ENCODE peak calls at places on chromosomes 7 and 10, in nine cellular contexts. One of them, this sample, is unnamed.

GRCh38 chr7:34019431-34019830 is 114.1 kb downstream of the BMPER start:
- DNase-seq in cerebellum: no peak
- DNase-seq in memory B cell: no peak
- DNase-seq in NCI-H1694 treated with DMSO at 0.1 percent for 48 hours: no peak
- DNase-seq in germinal center: no peak
- DNase-seq in DMS79 treated with DMSO at 0.1 percent for 48 hours: peak
- DNase-seq in T-helper 2 cell: no peak
- DNase-seq in T-helper 9 cell: no peak
- DNase-seq in stomach: no peak
- DNase-seq in this sample: no peak

GRCh38 chr7:137704723-137705122 is 142.1 kb downstream of the DGKI start:
- DNase-seq in cerebellum: no peak
- DNase-seq in memory B cell: no peak
- DNase-seq in NCI-H1694 treated with DMSO at 0.1 percent for 48 hours: no peak
- DNase-seq in germinal center: no peak
- DNase-seq in DMS79 treated with DMSO at 0.1 percent for 48 hours: no peak
- DNase-seq in T-helper 2 cell: no peak
- DNase-seq in T-helper 9 cell: no peak
- DNase-seq in stomach: no peak
- DNase-seq in this sample: no peak

GRCh38 chr10:71244638-71245419 is 32.5 kb downstream of the UNC5B start:
- DNase-seq in cerebellum: no peak
- DNase-seq in memory B cell: no peak
- DNase-seq in NCI-H1694 treated with DMSO at 0.1 percent for 48 hours: no peak
- DNase-seq in germinal center: no peak
- DNase-seq in DMS79 treated with DMSO at 0.1 percent for 48 hours: no peak
- DNase-seq in T-helper 2 cell: no peak
- DNase-seq in T-helper 9 cell: no peak
- DNase-seq in stomach: peak
- DNase-seq in this sample: no peak

GRCh38 chr10:79904671-79905321 is 44.1 kb downstream of the SFTPD start:
- DNase-seq in cerebellum: no peak
- DNase-seq in memory B cell: peak
- DNase-seq in NCI-H1694 treated with DMSO at 0.1 percent for 48 hours: peak
- DNase-seq in germinal center: no peak
- DNase-seq in DMS79 treated with DMSO at 0.1 percent for 48 hours: peak
- DNase-seq in T-helper 2 cell: peak
- DNase-seq in T-helper 9 cell: peak
- DNase-seq in stomach: peak
- DNase-seq in this sample: peak

GRCh38 chr10:119269737-119270136 is 62.4 kb downstream of the GRK5 start:
- DNase-seq in cerebellum: no peak
- DNase-seq in memory B cell: no peak
- DNase-seq in NCI-H1694 treated with DMSO at 0.1 percent for 48 hours: no peak
- DNase-seq in germinal center: no peak
- DNase-seq in DMS79 treated with DMSO at 0.1 percent for 48 hours: no peak
- DNase-seq in T-helper 2 cell: no peak
- DNase-seq in T-helper 9 cell: no peak
- DNase-seq in stomach: no peak
- DNase-seq in this sample: no peak

GRCh38 chr10:73043766-73044377 is 52.8 kb downstream of the P4HA1 start:
- DNase-seq in cerebellum: no peak
- DNase-seq in memory B cell: no peak
- DNase-seq in NCI-H1694 treated with DMSO at 0.1 percent for 48 hours: no peak
- DNase-seq in germinal center: no peak
- DNase-seq in DMS79 treated with DMSO at 0.1 percent for 48 hours: no peak
- DNase-seq in T-helper 2 cell: no peak
- DNase-seq in T-helper 9 cell: no peak
- DNase-seq in stomach: no peak
- DNase-seq in this sample: no peak

GRCh38 chr10:71998119-71998839 is 34.1 kb downstream of the CHST3 start:
- DNase-seq in cerebellum: peak
- DNase-seq in memory B cell: no peak
- DNase-seq in NCI-H1694 treated with DMSO at 0.1 percent for 48 hours: no peak
- DNase-seq in germinal center: no peak
- DNase-seq in DMS79 treated with DMSO at 0.1 percent for 48 hours: no peak
- DNase-seq in T-helper 2 cell: no peak
- DNase-seq in T-helper 9 cell: no peak
- DNase-seq in stomach: peak
- DNase-seq in this sample: peak

GRCh38 chr10:90587081-90587491 is 270.8 kb downstream of the HTR7 start:
- DNase-seq in cerebellum: no peak
- DNase-seq in memory B cell: no peak
- DNase-seq in NCI-H1694 treated with DMSO at 0.1 percent for 48 hours: no peak
- DNase-seq in germinal center: no peak
- DNase-seq in DMS79 treated with DMSO at 0.1 percent for 48 hours: no peak
- DNase-seq in T-helper 2 cell: no peak
- DNase-seq in T-helper 9 cell: no peak
- DNase-seq in stomach: no peak
- DNase-seq in this sample: no peak

GRCh38 chr10:30979956-30980355 is 51.7 kb downstream of the ZNF438 start:
- DNase-seq in cerebellum: no peak
- DNase-seq in memory B cell: no peak
- DNase-seq in NCI-H1694 treated with DMSO at 0.1 percent for 48 hours: no peak
- DNase-seq in germinal center: no peak
- DNase-seq in DMS79 treated with DMSO at 0.1 percent for 48 hours: no peak
- DNase-seq in T-helper 2 cell: no peak
- DNase-seq in T-helper 9 cell: no peak
- DNase-seq in stomach: no peak
- DNase-seq in this sample: no peak

GRCh38 chr10:13414855-13415254 is 66.8 kb upstream of the SEPHS1 start:
- DNase-seq in cerebellum: no peak
- DNase-seq in memory B cell: no peak
- DNase-seq in NCI-H1694 treated with DMSO at 0.1 percent for 48 hours: no peak
- DNase-seq in germinal center: no peak
- DNase-seq in DMS79 treated with DMSO at 0.1 percent for 48 hours: no peak
- DNase-seq in T-helper 2 cell: no peak
- DNase-seq in T-helper 9 cell: no peak
- DNase-seq in stomach: peak
- DNase-seq in this sample: peak

GRCh38 chr10:89891006-89891405 is 189.6 kb downstream of the KIF20B start:
- DNase-seq in cerebellum: no peak
- DNase-seq in memory B cell: no peak
- DNase-seq in NCI-H1694 treated with DMSO at 0.1 percent for 48 hours: no peak
- DNase-seq in germinal center: no peak
- DNase-seq in DMS79 treated with DMSO at 0.1 percent for 48 hours: no peak
- DNase-seq in T-helper 2 cell: no peak
- DNase-seq in T-helper 9 cell: no peak
- DNase-seq in stomach: no peak
- DNase-seq in this sample: no peak

GRCh38 chr7:29987821-29988317 is 1.7 kb downstream of the SCRN1 start:
- DNase-seq in cerebellum: no peak
- DNase-seq in memory B cell: no peak
- DNase-seq in NCI-H1694 treated with DMSO at 0.1 percent for 48 hours: no peak
- DNase-seq in germinal center: peak
- DNase-seq in DMS79 treated with DMSO at 0.1 percent for 48 hours: peak
- DNase-seq in T-helper 2 cell: no peak
- DNase-seq in T-helper 9 cell: no peak
- DNase-seq in stomach: no peak
- DNase-seq in this sample: peak

GRCh38 chr7:134695321-134695860 is 48.7 kb downstream of the BPGM start:
- DNase-seq in cerebellum: no peak
- DNase-seq in memory B cell: no peak
- DNase-seq in NCI-H1694 treated with DMSO at 0.1 percent for 48 hours: no peak
- DNase-seq in germinal center: no peak
- DNase-seq in DMS79 treated with DMSO at 0.1 percent for 48 hours: no peak
- DNase-seq in T-helper 2 cell: no peak
- DNase-seq in T-helper 9 cell: no peak
- DNase-seq in stomach: no peak
- DNase-seq in this sample: no peak

GRCh38 chr7:145134377-145134776 is 298.5 kb upstream of the TPK1 start:
- DNase-seq in cerebellum: no peak
- DNase-seq in memory B cell: no peak
- DNase-seq in NCI-H1694 treated with DMSO at 0.1 percent for 48 hours: no peak
- DNase-seq in germinal center: no peak
- DNase-seq in DMS79 treated with DMSO at 0.1 percent for 48 hours: no peak
- DNase-seq in T-helper 2 cell: no peak
- DNase-seq in T-helper 9 cell: no peak
- DNase-seq in stomach: no peak
- DNase-seq in this sample: no peak

GRCh38 chr10:102394801-102395676 is 466 bp upstream of the NFKB2 start:
- DNase-seq in cerebellum: peak
- DNase-seq in memory B cell: peak
- DNase-seq in NCI-H1694 treated with DMSO at 0.1 percent for 48 hours: peak
- DNase-seq in germinal center: peak
- DNase-seq in DMS79 treated with DMSO at 0.1 percent for 48 hours: peak
- DNase-seq in T-helper 2 cell: peak
- DNase-seq in T-helper 9 cell: peak
- DNase-seq in stomach: peak
- DNase-seq in this sample: peak

GRCh38 chr10:75703191-75703861 is 271.9 kb downstream of the LRMDA start:
- DNase-seq in cerebellum: no peak
- DNase-seq in memory B cell: no peak
- DNase-seq in NCI-H1694 treated with DMSO at 0.1 percent for 48 hours: no peak
- DNase-seq in germinal center: no peak
- DNase-seq in DMS79 treated with DMSO at 0.1 percent for 48 hours: no peak
- DNase-seq in T-helper 2 cell: no peak
- DNase-seq in T-helper 9 cell: no peak
- DNase-seq in stomach: no peak
- DNase-seq in this sample: no peak

This sample was measured in cerebellar cortex.